ENCODE peak calls at places on chromosomes 3 and 15, in seven cellular contexts. X is coronary artery; P is CD4-positive, CD25-positive, alpha-beta regulatory T cell; C is foreskin keratinocyte; V is prostate gland; Z is A549; I is iPS DF 6.9. F is an unnamed sample.

GRCh38 chr3:38843898-38844297 is 27.9 kb upstream of the SCN10A start:
- DNase-seq in X (no peak), P (no peak), C (peak), V (no peak), Z (no peak), I (no peak), F (no peak)

GRCh38 chr3:193030276-193030675 is 112.6 kb upstream of the MB21D2 start:
- DNase-seq in X (no peak), P (no peak), C (no peak), V (no peak), Z (no peak), I (no peak), F (no peak)

GRCh38 chr3:33061782-33062181 is 35.2 kb downstream of the GLB1 start:
- DNase-seq in X (no peak), P (peak), C (peak), V (no peak), Z (no peak), I (no peak), F (no peak)

GRCh38 chr3:143998266-143998665 is 26.6 kb downstream of the DIPK2A start:
- DNase-seq in X (no peak), P (no peak), C (peak), V (no peak), Z (no peak), I (no peak), F (no peak)

GRCh38 chr3:57064615-57065014 is 4.2 kb downstream of the SPATA12 start:
- DNase-seq in X (no peak), P (no peak), C (no peak), V (no peak), Z (no peak), I (no peak), F (no peak)

GRCh38 chr3:9951962-9952805 is at the start of gene PRRT3:
- DNase-seq in X (no peak), P (peak), C (peak), V (no peak), Z (no peak), I (no peak), F (no peak)

GRCh38 chr3:149706905-149707304 is 45.4 kb downstream of the COMMD2 start:
- DNase-seq in X (no peak), P (no peak), C (no peak), V (no peak), Z (no peak), I (no peak), F (no peak)

GRCh38 chr15:78139564-78139963 is 8.3 kb upstream of the CIB2 start:
- DNase-seq in X (peak), P (no peak), C (no peak), V (no peak), Z (no peak), I (no peak), F (no peak)

GRCh38 chr3:16079519-16079918 is 95.0 kb upstream of the GALNT15 start:
- DNase-seq in X (no peak), P (no peak), C (peak), V (no peak), Z (no peak), I (no peak), F (no peak)

GRCh38 chr3:66431494-66431893 is 69.3 kb downstream of the LRIG1 start:
- DNase-seq in X (no peak), P (no peak), C (no peak), V (no peak), Z (no peak), I (no peak), F (no peak)

GRCh38 chr3:186870421-186871201 is 28.1 kb downstream of the ADIPOQ start:
- DNase-seq in X (no peak), P (no peak), C (no peak), V (no peak), Z (no peak), I (no peak), F (no peak)

GRCh38 chr15:74392902-74393301 is 25.5 kb upstream of the CYP11A1 start:
- DNase-seq in X (no peak), P (no peak), C (no peak), V (no peak), Z (no peak), I (no peak), F (no peak)

GRCh38 chr3:21142949-21143348 is 608.1 kb downstream of the ZNF385D start:
- DNase-seq in X (no peak), P (no peak), C (no peak), V (no peak), Z (no peak), I (no peak), F (no peak)

GRCh38 chr3:16741890-16742289 is 136.7 kb upstream of the DAZL start:
- DNase-seq in X (no peak), P (no peak), C (no peak), V (no peak), Z (no peak), I (no peak), F (peak)

GRCh38 chr3:174046311-174046710 is 648.8 kb downstream of the NLGN1 start:
- DNase-seq in X (no peak), P (no peak), C (no peak), V (peak), Z (no peak), I (no peak), F (no peak)

GRCh38 chr3:149395107-149396089 is 17.9 kb upstream of the TM4SF1 start:
- DNase-seq in X (no peak), P (no peak), C (no peak), V (peak), Z (no peak), I (no peak), F (no peak)

GRCh38 chr3:102238362-102238761 is 196.5 kb upstream of the ZPLD1 start:
- DNase-seq in X (no peak), P (no peak), C (peak), V (peak), Z (no peak), I (peak), F (no peak)

GRCh38 chr15:62665449-62665848 is 377.1 kb upstream of the TPM1 start:
- DNase-seq in X (no peak), P (no peak), C (no peak), V (no peak), Z (no peak), I (no peak), F (no peak)

GRCh38 chr3:106428565-106428994 is 559.8 kb upstream of the CBLB start:
- DNase-seq in X (no peak), P (no peak), C (peak), V (no peak), Z (peak), I (no peak), F (peak)

GRCh38 chr3:79367803-79368202 is 400.0 kb downstream of the ROBO1 start:
- DNase-seq in X (no peak), P (no peak), C (peak), V (no peak), Z (no peak), I (no peak), F (no peak)

GRCh38 chr3:50525987-50526386 is 22.6 kb upstream of the CACNA2D2 start:
- DNase-seq in X (no peak), P (no peak), C (peak), V (no peak), Z (peak), I (peak), F (no peak)

GRCh38 chr3:131033480-131034080 is 6.9 kb downstream of the NEK11 start:
- DNase-seq in X (no peak), P (peak), C (peak), V (no peak), Z (peak), I (no peak), F (no peak)

GRCh38 chr3:141498592-141499223 is 11.9 kb downstream of the RASA2 start:
- DNase-seq in X (no peak), P (peak), C (no peak), V (no peak), Z (no peak), I (no peak), F (no peak)

GRCh38 chr3:126758019-126758418 is 54.0 kb downstream of the CHCHD6 start:
- DNase-seq in X (no peak), P (no peak), C (no peak), V (no peak), Z (no peak), I (no peak), F (no peak)

GRCh38 chr3:19937459-19938362 is 3.7 kb upstream of the EFHB start:
- DNase-seq in X (no peak), P (no peak), C (peak), V (no peak), Z (no peak), I (no peak), F (no peak)

GRCh38 chr3:58608648-58609047 is 31.5 kb upstream of the FAM107A start:
- DNase-seq in X (no peak), P (no peak), C (no peak), V (peak), Z (no peak), I (no peak), F (no peak)

DNA sequence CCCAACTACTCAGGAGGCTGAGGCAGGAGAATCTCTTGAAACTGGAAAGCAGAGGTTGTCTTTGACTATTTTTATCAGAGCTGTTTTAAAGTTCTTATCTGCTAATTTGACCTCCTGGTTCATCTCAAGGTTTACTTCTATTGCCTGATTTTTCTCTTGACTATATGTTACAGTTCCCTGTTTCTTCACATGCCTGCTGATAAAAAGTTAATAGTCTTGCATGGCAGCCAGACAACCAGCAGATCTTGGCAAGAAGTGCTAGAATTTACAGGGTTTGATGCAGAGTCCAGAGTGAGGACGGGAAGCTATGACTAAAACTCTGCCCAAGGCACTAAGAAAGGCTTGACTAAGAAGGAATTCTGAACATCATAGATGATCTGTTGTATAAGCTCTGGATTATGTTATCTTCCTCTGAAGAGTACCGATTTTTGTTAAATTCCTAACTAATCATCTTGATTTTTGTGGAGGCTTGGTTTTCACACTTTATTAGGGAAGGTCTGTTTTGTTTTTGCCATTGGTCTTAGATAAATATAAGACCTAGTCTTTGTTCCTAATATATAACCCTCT is 85.9 kb downstream of the CHSY1 start:
- DNase-seq in X (no peak), P (no peak), C (no peak), V (no peak), Z (no peak), I (no peak), F (no peak)
- H3K27ac ChIP-seq in X (no peak), P (no peak), C (no peak), V (no peak), Z (no peak), I (no peak), F (peak)

GRCh38 chr3:134794950-134795775 is at the start of gene EPHB1:
- DNase-seq in X (peak), P (peak), C (peak), V (peak), Z (peak), I (peak), F (peak)
- H3K27ac ChIP-seq in X (peak), P (no peak), C (no peak), V (no peak), Z (no peak), I (no peak), F (no peak)

DNA sequence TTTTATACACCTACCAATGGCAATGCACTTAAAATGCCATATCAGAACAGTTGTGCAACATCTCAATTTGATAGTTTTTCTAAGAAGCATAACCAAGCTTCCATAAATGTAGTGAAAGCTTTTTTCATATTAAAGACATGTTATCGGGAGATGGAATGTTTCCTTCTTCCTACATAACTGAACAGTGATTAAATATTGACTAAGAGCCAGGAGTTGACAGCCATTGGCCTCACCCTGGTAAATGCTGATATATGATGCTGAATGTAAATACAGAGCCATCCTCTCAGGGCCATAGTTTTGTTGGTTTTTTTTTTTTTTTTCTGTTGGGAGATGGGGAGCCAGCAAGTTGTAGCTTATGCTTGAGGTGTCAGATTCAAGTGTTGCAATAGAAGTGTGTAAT is 203.4 kb upstream of the IL12A start:
- DNase-seq in X (no peak), P (no peak), C (peak), V (no peak), Z (no peak), I (no peak), F (no peak)
- H3K27ac ChIP-seq in X (peak), P (no peak), C (peak), V (no peak), Z (peak), I (no peak), F (no peak)

DNA sequence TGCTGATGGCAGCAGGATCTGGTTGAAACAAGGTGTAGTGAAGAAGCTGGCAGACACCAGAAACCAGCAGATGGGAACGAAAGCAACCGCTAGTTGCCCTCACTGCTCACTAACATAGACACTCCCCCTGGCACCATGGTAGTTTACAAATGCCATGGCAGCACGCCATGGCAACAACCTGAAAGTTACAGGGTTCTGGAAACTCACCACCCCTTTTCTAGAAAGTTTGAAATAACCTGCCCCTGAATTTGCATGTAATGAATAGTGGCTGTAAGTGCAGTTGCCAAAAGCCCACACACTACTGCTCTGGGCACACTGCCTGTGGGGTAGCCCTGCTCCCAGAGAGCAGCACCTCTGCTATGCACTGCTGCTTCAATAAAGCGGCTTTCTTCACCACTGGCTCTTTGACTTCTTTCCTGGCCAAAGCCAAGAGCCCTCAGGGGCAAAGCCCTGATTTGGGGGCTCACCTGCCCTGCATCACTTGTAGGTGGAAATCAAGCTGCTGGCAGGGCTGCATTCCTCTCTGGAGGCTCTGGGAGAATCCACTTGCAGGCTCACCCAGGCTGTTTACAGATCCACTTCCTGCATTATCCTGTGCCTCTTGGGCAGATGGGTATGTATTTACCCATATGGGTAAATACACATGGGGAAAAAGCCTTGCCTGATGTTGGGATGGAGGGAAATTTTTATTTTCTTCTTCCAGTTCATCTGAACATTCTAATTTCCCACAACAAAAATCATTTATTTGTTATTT is 2.0 kb upstream of the GP9 start:
- DNase-seq in X (no peak), P (peak), C (peak), V (peak), Z (no peak), I (no peak), F (no peak)
- H3K27ac ChIP-seq in X (peak), P (no peak), C (no peak), V (peak), Z (no peak), I (no peak), F (no peak)

DNA sequence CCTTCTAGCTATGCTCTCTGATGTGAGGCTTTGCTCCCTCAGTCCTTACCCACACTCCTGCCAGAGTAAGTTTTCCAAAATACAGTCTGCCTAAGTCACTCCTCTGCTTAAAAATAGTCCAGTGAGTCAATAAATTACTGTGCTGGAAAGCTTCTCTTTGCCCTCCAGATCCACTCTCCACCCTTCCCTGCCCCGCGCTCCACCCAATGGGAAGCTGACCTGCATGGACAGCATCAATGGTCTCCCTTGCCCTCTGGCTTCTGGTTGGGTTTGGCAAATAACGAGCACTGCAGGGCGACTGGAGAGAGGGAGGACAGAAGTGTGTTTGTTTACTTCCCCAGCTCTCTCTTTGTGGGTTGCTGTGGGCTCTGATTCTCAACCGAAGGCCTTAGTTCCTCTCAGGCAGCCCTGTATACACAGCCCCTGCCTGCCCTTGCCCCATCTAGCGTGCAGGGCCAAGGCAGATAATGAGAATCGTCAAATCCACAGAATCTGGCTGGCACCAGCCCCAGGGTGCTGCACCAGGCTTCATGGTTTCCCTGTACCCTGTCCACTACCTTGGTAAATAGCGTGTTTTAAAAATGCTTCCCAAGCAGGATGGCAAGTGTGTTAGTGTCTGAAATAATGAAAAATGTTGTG is 110.4 kb downstream of the ADAMTSL3 start:
- DNase-seq in X (no peak), P (no peak), C (no peak), V (no peak), Z (no peak), I (no peak), F (no peak)
- H3K27ac ChIP-seq in X (peak), P (no peak), C (no peak), V (no peak), Z (no peak), I (no peak), F (peak)

DNA sequence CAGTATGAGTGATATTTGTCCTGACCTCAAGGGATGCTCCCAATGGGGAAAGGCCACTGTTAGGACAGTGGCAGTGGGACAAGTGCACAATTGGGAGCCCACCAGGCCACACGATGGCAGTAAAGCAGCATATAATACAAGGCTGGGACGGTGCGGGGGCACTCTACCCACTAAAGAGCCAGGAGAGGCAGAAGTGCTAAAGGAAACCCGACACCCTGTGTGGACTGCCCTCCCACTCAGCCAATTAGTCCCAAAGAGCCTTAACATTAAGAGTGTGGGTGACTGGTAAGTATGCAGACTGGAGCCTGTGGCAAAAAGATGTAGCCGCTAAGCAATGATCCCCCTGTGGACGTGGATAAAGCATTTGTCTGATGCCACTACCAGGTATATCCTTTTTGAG is 8.2 kb upstream of the ZNF589 start:
- DNase-seq in X (peak), P (peak), C (peak), V (peak), Z (peak), I (peak), F (peak)
- H3K27ac ChIP-seq in X (peak), P (no peak), C (no peak), V (peak), Z (peak), I (no peak), F (peak)

GRCh38 chr3:111979689-111980025 is 831 bp downstream of the ABHD10 start:
- DNase-seq in X (no peak), P (no peak), C (no peak), V (no peak), Z (no peak), I (no peak), F (no peak)
- H3K27ac ChIP-seq in X (peak), P (peak), C (peak), V (peak), Z (peak), I (no peak), F (no peak)

GRCh38 chr3:13877911-13878710 is 1.8 kb downstream of the WNT7A start:
- DNase-seq in X (peak), P (no peak), C (no peak), V (no peak), Z (no peak), I (no peak), F (no peak)
- H3K27ac ChIP-seq in X (no peak), P (no peak), C (peak), V (no peak), Z (no peak), I (no peak), F (no peak)